ENCODE peak calls at places on chromosomes 3 and 15, in six cellular contexts. H is pancreas, U is brain microvascular endothelial cell, B is uterus, C is Peyer's patch, W is stomach. X is an unnamed sample.

GRCh38 chr3:5314897-5315296 is 127.4 kb downstream of the EDEM1 start:
- DNase-seq in U (no peak), H (no peak), C (no peak), B (no peak), W (no peak), X (no peak)

GRCh38 chr3:151837057-151837456 is 23.1 kb downstream of the AADAC start:
- DNase-seq in C (no peak), U (peak; percentile 69), B (no peak), H (peak; percentile 23), W (no peak), X (no peak)

GRCh38 chr15:70853855-70854668 is at the start of gene LARP6:
- DNase-seq in W (peak; percentile 67), H (peak; percentile 57), C (no peak), B (peak; percentile 60), U (no peak), X (no peak)

GRCh38 chr3:108518895-108519294 is 8.5 kb upstream of the MYH15 start:
- DNase-seq in U (no peak), B (no peak), H (no peak), W (no peak), C (no peak), X (no peak)

GRCh38 chr15:32096211-32096610 is 65.9 kb downstream of the CHRNA7 start:
- DNase-seq in U (no peak), H (no peak), W (no peak), B (no peak), C (no peak), X (no peak)

GRCh38 chr3:87509401-87509800 is 233.0 kb upstream of the POU1F1 start:
- DNase-seq in H (no peak), W (no peak), B (no peak), C (no peak), U (no peak), X (no peak)

GRCh38 chr3:22980346-22980745 is 222.8 kb upstream of the UBE2E2 start:
- DNase-seq in W (no peak), U (peak; percentile 73), H (no peak), B (no peak), C (no peak), X (no peak)

GRCh38 chr3:52388348-52388821 is 56.5 kb downstream of the SEMA3G start:
- DNase-seq in W (no peak), B (no peak), H (no peak), C (no peak), U (no peak), X (no peak)

GRCh38 chr3:16928386-16929132 is 43.8 kb downstream of the PLCL2 start:
- DNase-seq in U (no peak), H (no peak), W (no peak), B (no peak), C (no peak), X (no peak)

GRCh38 chr3:146125946-146126345 is 35.0 kb downstream of the PLOD2 start:
- DNase-seq in C (no peak), U (peak; percentile 53), H (no peak), W (no peak), B (peak; percentile 21), X (no peak)

GRCh38 chr3:13148561-13149330 is 75.5 kb upstream of the IQSEC1 start:
- DNase-seq in H (no peak), U (no peak), C (no peak), B (no peak), W (no peak), X (no peak)

GRCh38 chr3:1444196-1444595 is 351.4 kb downstream of the CNTN6 start:
- DNase-seq in C (no peak), W (no peak), U (no peak), H (no peak), B (no peak), X (no peak)

GRCh38 chr15:76310470-76311070 is 699 bp downstream of the ETFA start:
- DNase-seq in C (no peak), U (no peak), B (peak; percentile 25), H (peak; percentile 18), W (no peak), X (no peak)

GRCh38 chr15:74635228-74635627 is 19.6 kb downstream of the CLK3 start:
- DNase-seq in B (no peak), W (peak; percentile 72), C (peak; percentile 60), H (peak; percentile 39), U (peak; percentile 44), X (no peak)

GRCh38 chr3:136078421-136079364 is 113.2 kb downstream of the PPP2R3A start:
- DNase-seq in W (no peak), B (no peak), C (no peak), H (no peak), U (no peak), X (no peak)

GRCh38 chr15:60417112-60417511 is 19.3 kb upstream of the ANXA2 start:
- DNase-seq in U (no peak), C (no peak), B (no peak), H (no peak), W (no peak), X (no peak)

GRCh38 chr3:52442409-52443267 is 2.3 kb downstream of the SEMA3G start:
- DNase-seq in H (no peak), W (no peak), B (no peak), U (no peak), C (no peak), X (no peak)

GRCh38 chr3:45003406-45003805 is 22.7 kb upstream of the CLEC3B start:
- DNase-seq in W (no peak), H (no peak), C (no peak), B (no peak), U (no peak), X (no peak)

GRCh38 chr3:45002139-45002660 is 23.9 kb upstream of the CLEC3B start:
- DNase-seq in U (no peak), B (no peak), H (no peak), W (no peak), C (no peak), X (no peak)

GRCh38 chr3:45002680-45003079 is 23.4 kb upstream of the CLEC3B start:
- DNase-seq in H (no peak), B (no peak), W (no peak), C (no peak), U (no peak), X (no peak)

GRCh38 chr3:45000823-45001222 is 24.8 kb downstream of the EXOSC7 start:
- DNase-seq in C (no peak), W (no peak), B (no peak), H (no peak), U (no peak), X (no peak)

DNA sequence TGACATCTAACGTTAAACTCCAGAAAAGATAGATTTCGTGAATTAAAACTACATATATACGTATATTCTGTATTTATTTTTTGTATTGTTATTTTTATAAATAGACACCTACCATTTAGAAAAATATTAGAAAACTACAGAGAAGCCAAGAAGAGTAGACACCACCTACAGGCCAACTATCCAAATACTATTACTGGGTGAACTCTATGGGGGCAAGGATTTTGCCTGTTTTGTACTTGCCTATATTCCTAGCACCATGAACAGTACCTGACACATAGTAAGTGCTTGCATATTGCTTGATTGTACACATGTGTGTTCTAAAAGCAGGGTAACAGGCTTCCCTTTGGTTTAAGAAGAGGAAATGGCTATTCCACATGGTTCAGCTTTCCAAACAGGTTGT is 24.4 kb upstream of the CLEC3B start:
- DNase-seq in H (no peak), W (no peak), C (no peak), B (no peak), U (no peak), X (no peak)
- H3K36me3 ChIP-seq in H (peaks cover 3% of the 10 kb centered on the region), W (peaks cover 87% of the 10 kb centered on the region), C (no peaks in the 10 kb centered on the region), B (no peaks in the 10 kb centered on the region), U (peaks cover 59% of the 10 kb centered on the region), X (no peaks in the 10 kb centered on the region)

GRCh38 chr3:141228385-141228784 is 3.2 kb upstream of the PXYLP1 start:
- DNase-seq in B (no peak), C (no peak), U (no peak), H (no peak), W (no peak), X (no peak)
- TF ChIP-seq CTCF in B (no peak), C (no peak), U (no peak), H (no peak), W (no peak), X (no peak)

GRCh38 chr3:49017229-49017615 is 1.2 kb downstream of the DALRD3 start:
- DNase-seq in C (no peak), W (no peak), B (no peak), U (no peak), H (no peak), X (no peak)

GRCh38 chr3:49017646-49017977 is 768 bp downstream of the DALRD3 start:
- DNase-seq in B (no peak), C (no peak), W (no peak), H (no peak), U (no peak), X (no peak)

GRCh38 chr3:49017978-49018706 is at the start of gene DALRD3:
- DNase-seq in U (peak; percentile 46), C (peak; percentile 73), B (peak; percentile 61), W (peak; percentile 65), H (peak; percentile 60), X (no peak)

GRCh38 chr3:49015765-49016164 is 2.6 kb downstream of the DALRD3 start:
- DNase-seq in B (no peak), H (no peak), W (no peak), U (no peak), C (no peak), X (no peak)

DNA sequence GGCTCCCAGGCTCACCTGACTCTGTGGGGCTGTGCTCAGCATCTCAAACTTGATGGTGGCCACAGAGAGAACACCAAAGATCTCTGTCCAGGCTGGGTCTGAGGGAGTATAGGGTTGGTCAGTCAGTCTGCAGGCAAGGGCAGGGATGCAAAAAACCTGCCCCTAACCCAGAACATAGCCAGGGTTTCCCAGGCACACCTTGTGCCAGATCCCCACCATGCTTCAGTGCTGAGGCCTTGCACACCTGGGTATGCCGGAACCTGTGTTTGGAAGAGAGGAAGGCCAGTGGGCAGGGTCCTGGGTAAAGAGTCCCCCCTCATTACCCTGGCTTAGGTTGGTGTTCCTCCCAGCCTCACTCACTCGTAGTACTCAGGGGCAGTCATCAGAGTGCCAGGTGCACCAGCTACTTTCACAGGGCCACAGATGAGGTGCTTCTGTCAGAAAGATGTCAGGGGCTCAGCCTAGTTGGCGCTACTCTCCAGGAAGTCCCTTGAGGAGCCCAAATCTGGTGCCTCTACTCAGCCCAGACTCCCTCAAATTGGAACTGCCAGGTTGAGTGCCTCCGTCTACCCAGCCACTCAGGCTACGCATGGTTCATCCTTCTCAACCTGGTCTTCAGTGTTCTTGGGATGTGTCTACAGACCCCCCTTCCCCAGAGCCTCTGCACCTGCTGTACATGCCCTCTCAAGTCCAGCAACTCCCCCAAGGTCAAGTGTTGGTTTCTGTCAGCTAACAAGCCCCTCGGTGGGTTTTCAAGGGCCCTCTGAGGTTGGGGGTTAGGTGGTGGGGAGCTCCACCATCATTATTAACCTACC is 1.8 kb downstream of the DALRD3 start:
- DNase-seq in H (no peak), W (no peak), U (no peak), C (no peak), B (no peak), X (no peak)
- H3K36me3 ChIP-seq in H (no peaks in the 10 kb centered on the region), W (peaks cover 53% of the 10 kb centered on the region), U (peaks cover 45% of the 10 kb centered on the region), C (no peaks in the 10 kb centered on the region), B (no peaks in the 10 kb centered on the region), X (peaks cover 23% of the 10 kb centered on the region)

GRCh38 chr3:75176886-75177285 is 487.2 kb upstream of the FRG2C start:
- DNase-seq in U (peak; percentile 7), C (no peak), B (no peak), H (no peak), W (no peak), X (no peak)

DNA sequence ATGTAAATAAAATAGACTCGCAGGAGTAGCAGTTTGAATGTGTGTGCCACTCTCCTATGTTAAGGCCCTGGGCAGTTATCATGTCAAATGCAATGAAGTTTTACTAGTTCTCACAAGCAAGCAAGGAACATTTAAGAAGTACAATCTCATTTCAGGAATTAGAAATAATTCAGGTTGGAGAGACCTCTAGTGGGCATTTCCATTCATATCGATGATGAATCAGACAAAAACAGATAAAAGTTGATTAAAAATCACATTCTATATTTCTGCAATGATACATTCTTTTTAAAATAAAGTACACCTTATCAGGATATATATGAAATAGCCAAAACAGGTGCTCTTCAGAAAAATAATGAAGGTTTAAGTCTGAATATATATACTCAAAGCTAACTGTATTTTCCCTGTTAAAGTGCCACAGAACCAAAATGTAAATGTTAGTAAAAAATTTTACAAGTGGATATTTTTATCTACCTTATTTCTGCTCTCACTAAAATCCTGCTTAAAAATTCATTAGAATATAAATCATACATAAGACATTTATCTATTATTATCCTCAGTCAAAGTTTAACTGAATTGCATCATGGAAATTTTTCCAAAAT is 492.4 kb upstream of the FRG2C start:
- DNase-seq in U (no peak), H (no peak), B (no peak), C (no peak), W (no peak), X (no peak)
- TF ChIP-seq CTCF in U (peak; percentile 25), H (peak; percentile 20), B (no peak), C (peak; percentile 49), W (no peak), X (peak; percentile 6)